ENCODE peak calls at places on chromosome 10, in nine cellular contexts. O, M, R, F, A, B, P, S and V are unnamed samples.

GRCh38 chr10:124106241-124106905 is 13.0 kb upstream of the CHST15 start:
- DNase-seq in B (peak; percentile 92), F (peak; percentile 81), A (peak; percentile 42), M (no peak), O (peak; percentile 61), R (peak; percentile 72), P (peak; percentile 89), S (peak; percentile 73), V (peak; percentile 61)

GRCh38 chr10:68318331-68319059 is 13.4 kb upstream of the HNRNPH3 start:
- DNase-seq in O (no peak), M (no peak), B (no peak), S (no peak), F (no peak), P (no peak), A (peak; percentile 41), R (no peak), V (no peak)

GRCh38 chr10:53843691-53844362 is 957.2 kb downstream of the PCDH15 start:
- DNase-seq in B (no peak), R (no peak), F (no peak), P (no peak), S (no peak), O (no peak), M (no peak), A (peak; percentile 13), V (no peak)

GRCh38 chr10:127117125-127117524 is 79.3 kb downstream of the INSYN2A start:
- DNase-seq in P (peak; percentile 24), A (peak; percentile 66), B (peak; percentile 32), R (peak; percentile 47), F (peak; percentile 64), S (peak; percentile 3), M (no peak), O (peak; percentile 44), V (no peak)

GRCh38 chr10:88108115-88108610 is 244.7 kb downstream of the PTEN start:
- DNase-seq in R (no peak), A (no peak), S (no peak), P (no peak), M (peak; percentile 43), B (no peak), O (no peak), F (no peak), V (no peak)

GRCh38 chr10:124640538-124641231 is 103.5 kb downstream of the FAM53B start:
- DNase-seq in O (peak; percentile 68), A (no peak), M (no peak), S (no peak), F (no peak), B (peak; percentile 68), R (no peak), P (no peak), V (no peak)

GRCh38 chr10:63115732-63116383 is 17.3 kb upstream of the NRBF2 start:
- DNase-seq in F (peak; percentile 49), R (peak; percentile 82), B (peak; percentile 48), O (peak; percentile 66), A (peak; percentile 48), P (peak; percentile 69), S (peak; percentile 42), M (no peak), V (peak; percentile 78)

GRCh38 chr10:126729314-126729871 is 58.9 kb upstream of the C10orf90 start:
- DNase-seq in O (no peak), B (no peak), S (no peak), A (no peak), R (no peak), P (no peak), M (no peak), F (no peak), V (no peak)

GRCh38 chr10:88114368-88114767 is 250.9 kb downstream of the PTEN start:
- DNase-seq in A (peak; percentile 60), R (peak; percentile 31), O (peak; percentile 51), P (peak; percentile 74), F (peak; percentile 44), M (peak; percentile 69), B (no peak), S (no peak), V (no peak)

GRCh38 chr10:130466271-130466997 is 330.2 kb downstream of the GLRX3 start:
- DNase-seq in S (no peak), P (no peak), M (no peak), R (no peak), O (no peak), B (no peak), F (no peak), A (no peak), V (no peak)

GRCh38 chr10:119457966-119458766 is 84.4 kb downstream of the RGS10 start:
- DNase-seq in F (no peak), S (no peak), M (no peak), B (no peak), A (no peak), O (no peak), P (no peak), R (no peak), V (no peak)

GRCh38 chr10:126904807-126905686 is at the start of gene DOCK1:
- DNase-seq in P (peak; percentile 72), R (peak; percentile 71), M (peak; percentile 70), O (peak; percentile 71), B (peak; percentile 47), F (peak; percentile 53), S (no peak), A (peak; percentile 86), V (no peak)

GRCh38 chr10:98858525-98858924 is 377.1 kb downstream of the HPSE2 start:
- DNase-seq in R (no peak), F (no peak), M (peak; percentile 16), O (no peak), P (no peak), S (no peak), B (no peak), A (no peak), V (no peak)

GRCh38 chr10:98846787-98847186 is 388.9 kb downstream of the HPSE2 start:
- DNase-seq in P (no peak), A (no peak), O (no peak), B (no peak), M (no peak), R (no peak), S (no peak), F (no peak), V (no peak)

GRCh38 chr10:98848361-98848760 is 387.3 kb downstream of the HPSE2 start:
- DNase-seq in M (no peak), O (no peak), R (no peak), F (no peak), P (no peak), S (no peak), B (no peak), A (no peak), V (no peak)

GRCh38 chr10:98855403-98856189 is 380.1 kb downstream of the HPSE2 start:
- DNase-seq in F (no peak), R (no peak), M (no peak), P (no peak), B (no peak), A (no peak), S (no peak), O (no peak), V (no peak)

DNA sequence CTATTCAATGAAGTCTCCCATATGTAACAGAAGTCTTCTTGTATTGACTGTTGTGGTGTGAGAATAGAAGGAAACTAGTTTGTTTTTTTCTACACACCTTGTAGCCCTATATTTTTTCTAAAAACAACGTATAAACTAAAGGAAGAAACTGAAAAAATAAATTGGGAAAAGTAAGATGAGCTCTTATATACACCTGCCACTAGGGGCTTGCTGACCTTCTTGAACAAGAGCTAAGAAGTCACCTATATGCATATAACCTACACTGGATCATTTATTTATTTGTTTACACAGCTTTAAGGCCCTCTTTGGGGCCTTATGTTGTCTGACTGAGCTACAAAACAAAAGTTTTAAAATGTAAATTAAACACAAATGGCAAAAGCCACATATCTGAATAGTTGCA is 383.0 kb downstream of the HPSE2 start:
- DNase-seq in P (no peak), B (no peak), O (no peak), M (no peak), F (no peak), A (no peak), R (no peak), S (no peak), V (no peak)
- TF ChIP-seq CTCF in P (peak; percentile 6), B (no peak), O (no peak), M (peak; percentile 9), F (no peak), A (no peak), R (no peak), S (no peak), V (no peak)

DNA sequence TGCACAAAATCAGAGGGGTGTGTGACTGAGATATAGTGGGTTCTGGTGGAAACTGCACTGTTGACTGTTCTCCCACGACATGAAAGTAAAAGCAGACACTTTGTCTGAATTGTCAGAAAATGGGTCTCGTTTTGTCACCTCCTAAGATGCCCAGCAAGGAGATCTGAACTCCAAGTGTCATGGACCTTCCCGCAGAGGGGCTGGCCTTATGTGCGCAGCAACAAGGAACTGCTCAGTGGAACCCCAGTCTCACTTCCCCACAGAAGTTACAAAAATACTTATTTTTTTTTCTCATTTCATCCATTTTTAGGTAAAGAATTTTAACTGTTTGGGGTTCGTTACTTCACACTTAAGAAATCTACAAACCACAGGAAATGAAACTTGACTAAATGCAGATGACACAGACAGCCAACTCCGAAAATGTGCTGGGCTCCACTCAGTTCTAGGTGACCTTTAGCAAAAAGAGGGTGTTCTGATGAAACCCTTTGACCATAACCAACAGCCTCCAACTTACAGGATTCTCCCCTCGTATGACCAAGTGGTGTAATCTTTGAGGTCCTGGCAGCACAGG is 115.0 kb downstream of the FAM107B start:
- DNase-seq in A (no peak), O (peak; percentile 69), R (no peak), F (no peak), B (no peak), P (no peak), M (no peak), S (no peak), V (no peak)
- H3K4me3 ChIP-seq in A (no peak overlapping the region), O (no peak overlapping the region), R (no peak overlapping the region), F (no peak overlapping the region), B (no peak overlapping the region), P (no peak overlapping the region), M (no peak overlapping the region), S (no peak overlapping the region), V (no peak overlapping the region)

DNA sequence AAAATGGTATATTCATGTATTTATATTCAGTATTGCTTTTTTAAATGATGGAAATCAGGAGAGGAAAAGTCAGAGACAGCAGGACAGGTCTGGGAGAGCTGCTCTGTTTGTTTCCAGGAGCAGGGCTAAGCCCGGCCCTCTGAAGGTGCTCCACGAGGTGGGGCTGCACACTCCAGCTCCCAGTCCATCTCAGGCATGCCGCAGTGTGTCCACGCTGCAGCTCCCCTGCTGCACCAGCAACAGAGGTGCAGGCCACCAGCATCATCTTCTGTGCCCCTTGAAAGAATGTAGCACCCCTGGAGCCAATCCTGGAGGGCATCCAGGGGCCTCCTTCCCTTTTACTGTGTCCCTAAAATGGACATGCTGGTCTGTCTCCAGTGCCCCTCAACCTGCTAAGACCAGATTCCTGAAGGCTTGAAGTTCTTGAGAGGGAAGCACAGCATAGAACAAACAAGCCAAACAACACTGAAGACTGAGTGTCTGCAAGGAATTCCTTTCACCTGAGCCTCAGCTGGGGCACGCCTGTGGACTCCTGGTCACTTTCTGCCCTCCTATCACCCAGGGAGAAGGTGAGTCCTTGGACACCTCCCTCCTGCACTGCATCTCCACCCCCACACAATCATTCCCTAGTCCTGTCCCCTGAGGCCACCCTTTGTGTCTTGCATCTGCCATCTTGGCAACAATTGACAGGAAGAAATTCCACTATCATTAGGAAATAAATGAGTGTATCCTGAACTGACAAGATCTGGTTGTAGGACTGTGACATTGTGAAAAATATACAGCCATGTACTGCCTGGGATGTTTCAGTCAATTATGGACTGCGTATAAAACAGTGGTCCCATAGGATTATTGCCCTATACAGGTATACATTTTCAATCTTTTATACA is 100.5 kb downstream of the CXCL12 start:
- DNase-seq in O (no peak), R (no peak), S (no peak), M (no peak), F (no peak), A (no peak), P (no peak), B (no peak), V (no peak)
- TF ChIP-seq CTCF in O (no peak), R (no peak), S (no peak), M (no peak), F (no peak), A (peak; percentile 15), P (no peak), B (no peak), V (peak; percentile 1)

GRCh38 chr10:71213761-71214440 is 1.5 kb downstream of the UNC5B start:
- DNase-seq in M (peak; percentile 45), S (peak; percentile 82), A (peak; percentile 56), F (peak; percentile 46), R (no peak), O (no peak), P (peak; percentile 75), B (no peak), V (no peak)
- H3K4me3 ChIP-seq in M (peak overlapping the region; percentile 84), S (peak overlapping the region; percentile 79), A (peak overlapping the region; percentile 83), F (peak overlapping the region; percentile 82), R (peak overlapping the region; percentile 84), O (peak overlapping the region; percentile 65), P (no peak overlapping the region), B (peak overlapping the region; percentile 49), V (peak overlapping the region; percentile 49)